ENCODE peak calls at places on chromosomes 6 and 20, in four cellular contexts. T, W, O and L are unnamed samples.

GRCh38 chr20:21609221-21609620 is 95.4 kb upstream of the NKX2-2 start:
- DNase-seq in T (no peak), W (no peak), O (no peak), L (no peak)

GRCh38 chr20:57656821-57657536 is 36.8 kb upstream of the ZBP1 start:
- DNase-seq in T (no peak), W (no peak), O (no peak), L (peak; percentile 43)

GRCh38 chr6:158279615-158280014 is 32.6 kb upstream of the TULP4 start:
- DNase-seq in T (no peak), W (no peak), O (no peak), L (no peak)

GRCh38 chr6:45156075-45156474 is 172.1 kb upstream of the RUNX2 start:
- DNase-seq in T (no peak), W (peak; percentile 76), O (no peak), L (no peak)

GRCh38 chr6:105174512-105174911 is 5.3 kb downstream of the POPDC3 start:
- DNase-seq in T (no peak), W (no peak), O (no peak), L (no peak)

GRCh38 chr6:76876922-76877553 is 586.3 kb downstream of the HTR1B start:
- DNase-seq in T (peak; percentile 90), W (no peak), O (peak; percentile 64), L (no peak)

GRCh38 chr6:2193931-2194330 is 51.5 kb downstream of the GMDS start:
- DNase-seq in T (no peak), W (no peak), O (no peak), L (no peak)

GRCh38 chr6:29845405-29846006 is 17.9 kb downstream of the HLA-G start:
- DNase-seq in T (no peak), W (peak; percentile 8), O (peak; percentile 24), L (no peak)

GRCh38 chr20:2691127-2691526 is 1.5 kb upstream of the EBF4 start:
- DNase-seq in T (no peak), W (no peak), O (no peak), L (no peak)

GRCh38 chr20:3818155-3819151 is 1.9 kb upstream of the AP5S1 start:
- DNase-seq in T (peak; percentile 81), W (no peak), O (peak; percentile 76), L (no peak)

GRCh38 chr6:100433726-100434435 is 30.8 kb downstream of the SIM1 start:
- DNase-seq in T (peak; percentile 68), W (no peak), O (no peak), L (no peak)

DNA sequence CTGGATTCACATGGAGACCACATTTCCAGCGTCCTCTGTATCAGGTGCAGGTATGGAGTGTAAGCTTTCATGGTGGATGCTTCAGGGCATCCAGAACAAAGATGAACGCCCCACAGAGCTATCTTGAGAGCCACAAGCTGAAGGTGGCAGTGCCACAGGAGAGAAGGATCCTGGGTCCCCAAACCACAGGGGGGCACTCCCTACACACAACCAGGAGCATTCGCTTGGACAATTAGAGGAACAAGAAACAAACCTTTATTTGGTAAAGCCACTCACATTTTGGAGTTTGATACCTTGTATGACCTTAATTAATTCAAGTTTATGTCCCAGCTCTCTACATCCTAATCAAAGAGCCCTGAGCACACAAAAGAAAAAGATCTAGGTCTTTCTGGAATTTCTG is 406.3 kb downstream of the PREX1 start:
- DNase-seq in T (no peak), W (no peak), O (peak; percentile 38), L (no peak)
- TF ChIP-seq CTCF in T (no peak), W (no peak), O (peak; percentile 55), L (no peak)

GRCh38 chr6:92723390-92723931 is 695.9 kb downstream of the EPHA7 start:
- DNase-seq in T (no peak), W (no peak), O (no peak), L (no peak)
- H3K4me3 ChIP-seq in T (no peak overlapping the region), W (no peak overlapping the region), O (no peak overlapping the region), L (no peak overlapping the region)

GRCh38 chr6:42010185-42010872 is 40.0 kb upstream of the TAF8 start:
- DNase-seq in T (peak; percentile 39), W (no peak), O (no peak), L (no peak)
- TF ChIP-seq CTCF in T (no peak), W (no peak), O (no peak), L (no peak)

GRCh38 chr6:14754636-14755513 is 491.0 kb upstream of the JARID2 start:
- DNase-seq in T (no peak), W (no peak), O (no peak), L (peak; percentile 34)
- H3K4me3 ChIP-seq in T (no peak overlapping the region), W (no peak overlapping the region), O (no peak overlapping the region), L (no peak overlapping the region)

GRCh38 chr6:51535327-51535726 is 552.1 kb downstream of the PKHD1 start:
- DNase-seq in T (no peak), W (no peak), O (no peak), L (no peak)

GRCh38 chr6:51533962-51534361 is 553.5 kb downstream of the PKHD1 start:
- DNase-seq in T (no peak), W (no peak), O (no peak), L (no peak)

GRCh38 chr6:51529240-51529639 is 558.2 kb downstream of the PKHD1 start:
- DNase-seq in T (no peak), W (no peak), O (no peak), L (no peak)

GRCh38 chr6:51528556-51528955 is 558.9 kb downstream of the PKHD1 start:
- DNase-seq in T (no peak), W (no peak), O (no peak), L (no peak)

GRCh38 chr6:51531623-51532022 is 555.8 kb downstream of the PKHD1 start:
- DNase-seq in T (peak; percentile 34), W (peak; percentile 4), O (no peak), L (no peak)
- TF ChIP-seq CTCF in T (peak; percentile 25), W (peak; percentile 8), O (no peak), L (no peak)